ENCODE peak calls at places on chromosome 7, in four cellular contexts. I is mucosa of descending colon, G is testis, K is cardiac muscle cell. O is an unnamed sample.

GRCh38 chr7:45574521-45575500 is 643 bp downstream of the ADCY1 start:
- DNase-seq in I (no peak), G (no peak), K (peak; percentile 63), O (no peak)

GRCh38 chr7:63008366-63008765 is 990.3 kb upstream of the ZNF722 start:
- DNase-seq in I (no peak), G (no peak), K (no peak), O (no peak)

GRCh38 chr7:143250822-143251221 is 12.4 kb upstream of the GSTK1 start:
- DNase-seq in I (no peak), G (no peak), K (peak; percentile 32), O (no peak)

GRCh38 chr7:102291056-102291915 is 4.6 kb downstream of the SH2B2 start:
- DNase-seq in I (no peak), G (no peak), K (no peak), O (no peak)

GRCh38 chr7:142440219-142441073 is 182.6 kb upstream of the PRSS58 start:
- DNase-seq in I (no peak), G (no peak), K (peak; percentile 67), O (no peak)

GRCh38 chr7:129831424-129832058 is 121.2 kb downstream of the UBE2H start:
- DNase-seq in I (no peak), G (no peak), K (peak; percentile 83), O (no peak)

GRCh38 chr7:143375298-143376034 is 5.7 kb upstream of the ZYX start:
- DNase-seq in I (no peak), G (no peak), K (peak; percentile 3), O (no peak)

GRCh38 chr7:34036069-34036920 is 131.0 kb downstream of the BMPER start:
- DNase-seq in I (peak; percentile 92), G (peak; percentile 48), K (peak; percentile 77), O (peak; percentile 55)

GRCh38 chr7:48299580-48300169 is 128.4 kb downstream of the ABCA13 start:
- DNase-seq in I (peak; percentile 69), G (peak; percentile 78), K (peak; percentile 80), O (peak; percentile 61)

GRCh38 chr7:78769551-78770101 is 683.8 kb downstream of the MAGI2 start:
- DNase-seq in I (no peak), G (no peak), K (no peak), O (no peak)

GRCh38 chr7:129825005-129825553 is 127.7 kb downstream of the UBE2H start:
- DNase-seq in I (peak; percentile 59), G (peak; percentile 72), K (peak; percentile 31), O (peak; percentile 63)

GRCh38 chr7:521221-522070 is 1.8 kb upstream of the PDGFA start:
- DNase-seq in I (peak; percentile 55), G (peak; percentile 67), K (peak; percentile 65), O (peak; percentile 52)

GRCh38 chr7:38147005-38147404 is 31.0 kb upstream of the STARD3NL start:
- DNase-seq in I (no peak), G (no peak), K (no peak), O (no peak)

GRCh38 chr7:155227004-155227787 is 70.5 kb upstream of the INSIG1 start:
- DNase-seq in I (no peak), G (no peak), K (no peak), O (no peak)

GRCh38 chr7:66602159-66602558 is 26.5 kb upstream of the KCTD7 start:
- DNase-seq in I (no peak), G (no peak), K (no peak), O (no peak)

GRCh38 chr7:27151945-27152815 is at the start of gene HOXA3:
- DNase-seq in I (peak; percentile 87), G (peak; percentile 13), K (no peak), O (peak; percentile 54)

GRCh38 chr7:79553811-79554555 is 100.5 kb upstream of the MAGI2 start:
- DNase-seq in I (no peak), G (no peak), K (peak; percentile 49), O (no peak)

GRCh38 chr7:80876894-80877414 is 41.9 kb downstream of the SEMA3C start:
- DNase-seq in I (peak; percentile 61), G (no peak), K (peak; percentile 20), O (no peak)

GRCh38 chr7:138654616-138655015 is 46.5 kb downstream of the SVOPL start:
- DNase-seq in I (no peak), G (no peak), K (no peak), O (no peak)

GRCh38 chr7:27611043-27611442 is 51.6 kb downstream of the HIBADH start:
- DNase-seq in I (no peak), G (no peak), K (no peak), O (no peak)

GRCh38 chr7:134350682-134351081 is 34.0 kb upstream of the SLC35B4 start:
- DNase-seq in I (no peak), G (no peak), K (no peak), O (no peak)

GRCh38 chr7:100539436-100540006 is 518 bp downstream of the AGFG2 start:
- DNase-seq in I (no peak), G (no peak), K (no peak), O (no peak)

GRCh38 chr7:42068554-42069280 is 168.3 kb downstream of the GLI3 start:
- DNase-seq in I (no peak), G (no peak), K (no peak), O (no peak)

GRCh38 chr7:103983201-103983977 is 6.1 kb downstream of the RELN start:
- DNase-seq in I (no peak), G (no peak), K (no peak), O (no peak)

GRCh38 chr7:33885290-33886005 is 19.9 kb upstream of the BMPER start:
- DNase-seq in I (no peak), G (no peak), K (no peak), O (no peak)

GRCh38 chr7:48298779-48299178 is 127.5 kb downstream of the ABCA13 start:
- DNase-seq in I (no peak), G (no peak), K (peak; percentile 28), O (no peak)

GRCh38 chr7:126057979-126058378 is 1128.4 kb upstream of the POT1 start:
- DNase-seq in I (no peak), G (no peak), K (no peak), O (no peak)

GRCh38 chr7:148819697-148820332 is 64.3 kb downstream of the EZH2 start:
- DNase-seq in I (no peak), G (no peak), K (peak; percentile 41), O (no peak)

GRCh38 chr7:108503112-108504026 is 22.6 kb downstream of the PNPLA8 start:
- DNase-seq in I (no peak), G (no peak), K (peak; percentile 78), O (no peak)

GRCh38 chr7:127056202-127056601 is 196.5 kb downstream of the GRM8 start:
- DNase-seq in I (no peak), G (no peak), K (no peak), O (no peak)

GRCh38 chr7:137325927-137326326 is 17.6 kb downstream of the PTN start:
- DNase-seq in I (no peak), G (no peak), K (no peak), O (no peak)

GRCh38 chr7:102392332-102392731 is 3.8 kb upstream of the PRKRIP1 start:
- DNase-seq in I (no peak), G (no peak), K (no peak), O (no peak)

GRCh38 chr7:101390901-101391301 is 28.2 kb downstream of the COL26A1 start:
- DNase-seq in I (peak; percentile 5), G (no peak), K (peak; percentile 64), O (peak; percentile 35)

GRCh38 chr7:142898377-142899235 is 13.1 kb upstream of the TRPV6 start:
- DNase-seq in I (no peak), G (no peak), K (no peak), O (no peak)

GRCh38 chr7:132090444-132090843 is 485.8 kb downstream of the PLXNA4 start:
- DNase-seq in I (no peak), G (no peak), K (peak; percentile 4), O (no peak)

GRCh38 chr7:42768037-42768436 is 143.8 kb downstream of the C7orf25 start:
- DNase-seq in I (no peak), G (no peak), K (no peak), O (no peak)

GRCh38 chr7:131013716-131014115 is 279.7 kb upstream of the KLF14 start:
- DNase-seq in I (no peak), G (no peak), K (no peak), O (no peak)
- H3K4me1 ChIP-seq in I (peaks cover 22% of the 10 kb centered on the region), G (peaks cover 45% of the 10 kb centered on the region), K (no peaks in the 10 kb centered on the region), O (peaks cover 39% of the 10 kb centered on the region)

GRCh38 chr7:57819491-57819981 is 369.6 kb downstream of the ZNF716 start:
- DNase-seq in I (no peak), G (peak; percentile 56), K (no peak), O (no peak)
- H3K9me3 ChIP-seq in I (peaks cover 71% of the 10 kb centered on the region), G (no peaks in the 10 kb centered on the region), K (no peaks in the 10 kb centered on the region), O (no peaks in the 10 kb centered on the region)

GRCh38 chr7:55054758-55055157 is 35.9 kb downstream of the EGFR start:
- DNase-seq in I (no peak), G (no peak), K (no peak), O (no peak)
- H3K4me1 ChIP-seq in I (peaks cover 6% of the 10 kb centered on the region), G (no peaks in the 10 kb centered on the region), K (no peaks in the 10 kb centered on the region), O (no peaks in the 10 kb centered on the region)

GRCh38 chr7:157523371-157523765 is 186.6 kb downstream of the DNAJB6 start:
- DNase-seq in I (no peak), G (no peak), K (no peak), O (no peak)
- H3K9me3 ChIP-seq in I (no peaks in the 10 kb centered on the region), G (no peaks in the 10 kb centered on the region), K (no peaks in the 10 kb centered on the region), O (no peaks in the 10 kb centered on the region)

DNA sequence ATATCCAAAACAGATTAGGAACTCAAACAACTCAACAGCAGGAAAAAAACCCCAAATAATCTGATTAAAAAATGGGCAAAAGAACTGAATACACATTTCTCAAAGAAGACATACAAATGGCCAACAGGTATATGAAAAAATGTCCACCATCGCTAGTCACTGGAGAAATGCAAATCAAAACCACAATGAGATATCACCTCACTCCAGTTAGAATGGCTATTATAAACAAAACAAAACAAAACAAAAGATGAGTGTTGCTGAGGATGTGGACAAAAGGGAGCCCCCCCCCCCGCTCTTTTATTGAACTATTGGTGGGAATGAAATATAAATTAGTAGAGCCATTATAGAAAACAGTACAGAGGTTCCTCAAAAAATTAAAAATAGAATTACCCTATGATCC is 77.8 kb upstream of the RHEB start:
- DNase-seq in I (no peak), G (no peak), K (no peak), O (no peak)
- H3K4me1 ChIP-seq in I (no peaks in the 10 kb centered on the region), G (peaks cover 4% of the 10 kb centered on the region), K (no peaks in the 10 kb centered on the region), O (peaks cover 17% of the 10 kb centered on the region)

DNA sequence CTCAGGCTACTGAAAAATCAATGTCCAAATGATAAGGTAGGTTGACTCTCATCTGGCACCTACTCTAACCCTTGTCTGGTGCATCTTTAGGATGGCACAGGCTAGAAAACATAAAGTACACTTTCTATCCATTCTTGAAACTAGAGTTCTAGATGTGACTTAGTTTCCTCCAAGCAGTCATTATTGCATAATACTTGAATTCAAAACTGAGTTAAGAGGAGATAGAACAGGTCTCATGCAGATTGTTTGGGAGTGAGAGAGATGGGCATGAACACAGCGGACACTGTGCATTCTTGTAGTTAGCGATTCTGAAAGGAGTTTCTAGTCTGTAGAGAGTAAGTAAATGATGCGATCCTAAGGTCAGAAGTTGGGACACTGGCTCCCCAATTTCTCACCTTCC is 149.2 kb downstream of the PDE1C start:
- DNase-seq in I (no peak), G (no peak), K (no peak), O (no peak)
- H3K9me3 ChIP-seq in I (no peaks in the 10 kb centered on the region), G (no peaks in the 10 kb centered on the region), K (no peaks in the 10 kb centered on the region), O (no peaks in the 10 kb centered on the region)

DNA sequence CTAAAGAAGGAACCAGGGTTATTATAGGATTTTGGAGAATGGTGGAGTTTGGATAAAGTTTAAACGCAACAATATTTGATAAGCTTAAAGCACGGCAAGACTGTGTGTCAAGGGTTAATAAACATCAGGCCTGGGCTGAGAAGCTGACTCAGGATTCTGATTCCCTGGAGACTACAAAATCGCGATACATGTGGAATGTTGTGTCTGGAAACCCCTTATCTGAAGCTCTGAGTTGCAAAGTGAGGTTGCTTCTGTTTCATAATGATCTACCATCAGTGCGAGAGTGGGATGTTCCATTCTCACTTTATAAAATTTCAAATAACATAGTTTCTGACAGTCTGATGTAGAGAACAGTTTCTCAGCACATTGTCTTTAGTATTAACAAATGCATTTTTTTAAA is 7.8 kb downstream of the C1GALT1 start:
- DNase-seq in I (no peak), G (no peak), K (peak; percentile 90), O (no peak)
- H3K4me1 ChIP-seq in I (peaks cover 4% of the 10 kb centered on the region), G (no peaks in the 10 kb centered on the region), K (peaks cover 17% of the 10 kb centered on the region), O (peaks cover 9% of the 10 kb centered on the region)